ENCODE peak calls at places on chromosomes 12 and 14, in seven cellular contexts. One of them, this sample, is unnamed.

GRCh38 chr12:29072631-29073030 is 76.4 kb upstream of the FAR2 start:
- DNase-seq in adrenal gland: no peak
- DNase-seq in WTC11: no peak
- DNase-seq in lung: no peak
- DNase-seq in WERI-Rb-1: no peak
- DNase-seq in GM12865: no peak
- DNase-seq in GM10248: no peak
- DNase-seq in this sample: no peak

GRCh38 chr14:52590318-52590717 is 37.7 kb downstream of the GPR137C start:
- DNase-seq in GM10248: no peak
- DNase-seq in WTC11: no peak
- DNase-seq in WERI-Rb-1: no peak
- DNase-seq in adrenal gland: no peak
- DNase-seq in lung: no peak
- DNase-seq in GM12865: no peak
- DNase-seq in this sample: no peak

GRCh38 chr14:92892589-92892988 is 30.4 kb upstream of the CHGA start:
- DNase-seq in lung: no peak
- DNase-seq in GM12865: no peak
- DNase-seq in GM10248: no peak
- DNase-seq in WTC11: no peak
- DNase-seq in WERI-Rb-1: no peak
- DNase-seq in adrenal gland: no peak
- DNase-seq in this sample: no peak

GRCh38 chr12:123126294-123127144 is 24.4 kb downstream of the PITPNM2 start:
- DNase-seq in WTC11: no peak
- DNase-seq in lung: no peak
- DNase-seq in adrenal gland: peak
- DNase-seq in GM12865: no peak
- DNase-seq in GM10248: no peak
- DNase-seq in WERI-Rb-1: no peak
- DNase-seq in this sample: no peak

GRCh38 chr12:5506295-5506694 is 74.4 kb downstream of the NTF3 start:
- DNase-seq in adrenal gland: no peak
- DNase-seq in GM12865: no peak
- DNase-seq in GM10248: no peak
- DNase-seq in WERI-Rb-1: no peak
- DNase-seq in WTC11: no peak
- DNase-seq in lung: no peak
- DNase-seq in this sample: no peak

GRCh38 chr12:119916111-119916510 is 39.0 kb upstream of the CIT start:
- DNase-seq in WTC11: no peak
- DNase-seq in GM10248: no peak
- DNase-seq in adrenal gland: no peak
- DNase-seq in lung: no peak
- DNase-seq in WERI-Rb-1: no peak
- DNase-seq in GM12865: no peak
- DNase-seq in this sample: no peak

GRCh38 chr12:47942327-47943230 is 20.8 kb upstream of the TMEM106C start:
- DNase-seq in WERI-Rb-1: peak
- DNase-seq in WTC11: peak
- DNase-seq in lung: no peak
- DNase-seq in GM12865: peak
- DNase-seq in adrenal gland: peak
- DNase-seq in GM10248: peak
- DNase-seq in this sample: no peak

GRCh38 chr12:65280306-65280705 is 1.8 kb downstream of the MSRB3 start:
- DNase-seq in adrenal gland: no peak
- DNase-seq in WTC11: no peak
- DNase-seq in lung: no peak
- DNase-seq in GM10248: no peak
- DNase-seq in WERI-Rb-1: no peak
- DNase-seq in GM12865: no peak
- DNase-seq in this sample: no peak

GRCh38 chr14:23578560-23579310 is at the start of gene JPH4:
- DNase-seq in WERI-Rb-1: peak
- DNase-seq in WTC11: peak
- DNase-seq in GM12865: no peak
- DNase-seq in lung: no peak
- DNase-seq in adrenal gland: no peak
- DNase-seq in GM10248: no peak
- DNase-seq in this sample: no peak

GRCh38 chr12:75047885-75048525 is 161.6 kb downstream of the KCNC2 start:
- DNase-seq in GM10248: no peak
- DNase-seq in WTC11: no peak
- DNase-seq in GM12865: no peak
- DNase-seq in WERI-Rb-1: no peak
- DNase-seq in adrenal gland: no peak
- DNase-seq in lung: no peak
- DNase-seq in this sample: no peak
- TF ChIP-seq CTCF in GM10248: no peak
- TF ChIP-seq CTCF in WTC11: no peak
- TF ChIP-seq CTCF in GM12865: no peak
- TF ChIP-seq CTCF in WERI-Rb-1: no peak
- TF ChIP-seq CTCF in adrenal gland: no peak
- TF ChIP-seq CTCF in lung: no peak
- TF ChIP-seq CTCF in this sample: no peak

GRCh38 chr12:60120199-60120598 is 524.4 kb downstream of the SLC16A7 start:
- DNase-seq in adrenal gland: no peak
- DNase-seq in GM10248: no peak
- DNase-seq in lung: no peak
- DNase-seq in WTC11: no peak
- DNase-seq in GM12865: no peak
- DNase-seq in WERI-Rb-1: no peak
- DNase-seq in this sample: no peak

DNA sequence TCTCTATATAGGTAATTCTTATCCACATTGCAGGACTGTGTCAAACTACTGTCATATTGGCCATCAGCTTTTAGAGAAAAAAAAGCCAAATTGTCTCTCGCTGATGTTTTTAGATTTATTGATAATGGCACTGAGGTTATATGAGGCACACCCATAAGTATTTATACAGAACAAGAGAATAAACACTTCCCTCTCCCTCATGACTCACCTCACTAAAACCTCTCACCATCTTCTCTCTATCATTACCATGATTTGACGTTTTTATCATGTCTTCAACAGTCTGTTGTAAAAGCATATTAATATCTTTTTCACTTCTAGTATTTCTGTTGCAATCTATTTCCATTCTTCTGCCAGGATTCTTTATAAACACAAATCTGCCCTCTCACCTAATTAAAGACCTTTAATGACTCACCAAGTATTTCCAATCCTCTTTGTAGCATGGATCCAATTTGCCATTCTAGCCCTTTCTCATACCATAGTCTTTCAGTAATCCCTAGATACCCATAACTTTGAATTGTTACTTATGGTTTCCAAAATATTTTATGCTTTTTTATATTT is 527.7 kb downstream of the SLC16A7 start:
- DNase-seq in GM10248: no peak
- DNase-seq in WERI-Rb-1: no peak
- DNase-seq in WTC11: no peak
- DNase-seq in GM12865: no peak
- DNase-seq in lung: no peak
- DNase-seq in adrenal gland: no peak
- DNase-seq in this sample: no peak
- TF ChIP-seq CTCF in GM10248: no peak
- TF ChIP-seq CTCF in WERI-Rb-1: no peak
- TF ChIP-seq CTCF in WTC11: no peak
- TF ChIP-seq CTCF in GM12865: no peak
- TF ChIP-seq CTCF in lung: no peak
- TF ChIP-seq CTCF in adrenal gland: no peak
- TF ChIP-seq CTCF in this sample: no peak

DNA sequence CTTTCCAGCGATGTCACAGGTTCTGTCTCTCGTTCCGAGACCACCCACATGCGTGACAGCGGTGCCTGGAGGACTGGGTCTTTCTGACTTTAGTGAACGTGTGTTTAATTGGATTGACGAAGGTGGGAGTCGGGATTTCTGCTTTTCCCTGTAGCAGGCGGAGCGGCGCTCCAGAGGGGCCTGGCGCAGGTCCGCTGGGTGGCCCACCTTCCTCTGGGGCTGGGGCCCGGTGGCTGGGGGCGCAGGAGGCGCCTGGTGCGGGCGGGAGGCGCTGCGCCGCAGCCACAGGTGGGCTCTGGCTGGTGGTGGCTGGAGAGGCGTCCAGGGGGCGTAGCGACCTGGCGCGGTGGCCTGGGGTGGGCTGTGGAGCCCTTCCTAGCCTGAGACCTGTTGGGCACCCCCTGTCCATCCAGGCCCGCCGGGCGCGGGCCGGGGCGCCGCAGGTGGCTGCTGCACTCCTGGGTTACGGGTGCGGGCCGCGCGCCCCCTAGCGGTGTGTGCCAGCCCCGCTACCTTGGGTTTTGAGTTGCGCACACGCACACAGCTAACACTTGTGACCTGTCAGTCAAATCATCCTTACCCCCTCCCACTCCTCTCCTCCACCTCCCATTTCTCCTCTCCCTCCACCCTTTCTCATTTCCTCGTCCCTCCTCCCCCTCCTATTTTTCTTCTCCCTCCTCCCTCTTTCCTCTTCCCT is 2.0 kb downstream of the MEG3 start:
- DNase-seq in lung: no peak
- DNase-seq in WERI-Rb-1: peak
- DNase-seq in adrenal gland: peak
- DNase-seq in WTC11: peak
- DNase-seq in GM12865: no peak
- DNase-seq in GM10248: no peak
- DNase-seq in this sample: no peak
- TF ChIP-seq CTCF in lung: no peak
- TF ChIP-seq CTCF in WERI-Rb-1: peak
- TF ChIP-seq CTCF in adrenal gland: peak
- TF ChIP-seq CTCF in WTC11: peak
- TF ChIP-seq CTCF in GM12865: no peak
- TF ChIP-seq CTCF in GM10248: no peak
- TF ChIP-seq CTCF in this sample: no peak

DNA sequence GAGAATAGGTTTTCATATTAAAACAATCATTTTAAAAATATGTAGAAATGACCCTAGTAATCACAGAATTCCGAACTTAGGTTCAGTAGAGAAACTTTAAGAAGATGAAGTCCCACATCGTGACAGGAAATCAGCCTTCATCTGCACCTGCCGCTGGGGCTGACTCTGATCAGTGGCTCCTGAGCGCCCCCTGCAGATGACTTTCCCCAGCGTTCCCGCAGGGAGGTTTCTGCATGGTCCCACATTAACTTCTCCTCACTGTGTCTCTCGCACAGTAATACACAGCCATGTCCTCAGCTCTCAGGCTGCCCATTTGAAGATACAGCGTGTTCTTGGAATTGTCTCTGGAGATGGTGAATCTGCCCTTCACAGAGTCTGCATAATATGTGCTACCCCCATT is 1131.1 kb downstream of the TMEM121 start:
- DNase-seq in WERI-Rb-1: peak
- DNase-seq in WTC11: no peak
- DNase-seq in lung: no peak
- DNase-seq in GM10248: peak
- DNase-seq in GM12865: peak
- DNase-seq in adrenal gland: no peak
- DNase-seq in this sample: no peak
- TF ChIP-seq CTCF in WERI-Rb-1: peak
- TF ChIP-seq CTCF in WTC11: no peak
- TF ChIP-seq CTCF in lung: no peak
- TF ChIP-seq CTCF in GM10248: peak
- TF ChIP-seq CTCF in GM12865: peak
- TF ChIP-seq CTCF in adrenal gland: no peak
- TF ChIP-seq CTCF in this sample: no peak

GRCh38 chr12:2282321-2282720 is 229.5 kb downstream of the CACNA1C start:
- DNase-seq in GM10248: no peak
- DNase-seq in GM12865: no peak
- DNase-seq in WTC11: peak
- DNase-seq in lung: no peak
- DNase-seq in adrenal gland: no peak
- DNase-seq in WERI-Rb-1: peak
- DNase-seq in this sample: no peak
- TF ChIP-seq CTCF in GM10248: no peak
- TF ChIP-seq CTCF in GM12865: no peak
- TF ChIP-seq CTCF in WTC11: no peak
- TF ChIP-seq CTCF in lung: no peak
- TF ChIP-seq CTCF in adrenal gland: no peak
- TF ChIP-seq CTCF in WERI-Rb-1: peak
- TF ChIP-seq CTCF in this sample: peak

GRCh38 chr14:100329233-100330006 is 6.3 kb downstream of the SLC25A47 start:
- DNase-seq in WTC11: no peak
- DNase-seq in WERI-Rb-1: no peak
- DNase-seq in adrenal gland: no peak
- DNase-seq in lung: no peak
- DNase-seq in GM10248: no peak
- DNase-seq in GM12865: no peak
- DNase-seq in this sample: no peak
- TF ChIP-seq CTCF in WTC11: no peak
- TF ChIP-seq CTCF in WERI-Rb-1: no peak
- TF ChIP-seq CTCF in adrenal gland: no peak
- TF ChIP-seq CTCF in lung: no peak
- TF ChIP-seq CTCF in GM10248: no peak
- TF ChIP-seq CTCF in GM12865: no peak
- TF ChIP-seq CTCF in this sample: no peak

GRCh38 chr14:74531467-74531866 is 37.9 kb downstream of the ISCA2 start:
- DNase-seq in lung: peak
- DNase-seq in GM10248: no peak
- DNase-seq in WTC11: peak
- DNase-seq in adrenal gland: peak
- DNase-seq in WERI-Rb-1: peak
- DNase-seq in GM12865: peak
- DNase-seq in this sample: no peak
- TF ChIP-seq CTCF in lung: no peak
- TF ChIP-seq CTCF in GM10248: no peak
- TF ChIP-seq CTCF in WTC11: no peak
- TF ChIP-seq CTCF in adrenal gland: no peak
- TF ChIP-seq CTCF in WERI-Rb-1: peak
- TF ChIP-seq CTCF in GM12865: no peak
- TF ChIP-seq CTCF in this sample: peak

DNA sequence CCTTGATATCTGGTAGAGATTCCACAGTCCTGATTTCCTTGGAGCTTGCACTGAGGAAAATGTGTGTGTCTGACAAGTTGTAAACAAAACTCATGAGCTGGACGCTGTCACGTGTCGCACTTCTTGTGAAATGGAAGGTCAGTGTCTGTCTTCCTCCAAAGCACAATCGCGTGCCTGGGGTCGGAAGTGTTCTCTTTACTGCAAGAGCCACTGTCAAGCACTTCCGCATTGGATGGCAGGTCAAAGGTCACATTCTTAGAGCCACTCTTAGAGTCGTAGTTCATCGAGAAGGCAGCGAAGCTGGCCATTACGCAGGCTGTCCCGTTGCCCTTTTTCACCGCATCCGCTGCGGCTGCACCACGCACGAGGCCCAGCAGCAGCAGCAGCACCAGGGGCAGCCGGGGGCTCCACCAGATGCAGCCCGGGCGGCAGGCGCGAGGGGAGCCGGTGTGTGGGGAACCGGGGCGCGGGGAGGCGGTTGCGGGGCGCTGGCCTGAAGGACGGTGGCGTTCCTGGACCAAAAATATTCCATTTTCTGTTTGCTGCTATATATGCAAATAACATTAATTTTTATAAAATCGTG is 45.0 kb downstream of the LRTM2 start:
- DNase-seq in adrenal gland: no peak
- DNase-seq in WTC11: no peak
- DNase-seq in GM10248: no peak
- DNase-seq in lung: no peak
- DNase-seq in WERI-Rb-1: no peak
- DNase-seq in GM12865: no peak
- DNase-seq in this sample: no peak
- TF ChIP-seq CTCF in adrenal gland: no peak
- TF ChIP-seq CTCF in WTC11: no peak
- TF ChIP-seq CTCF in GM10248: no peak
- TF ChIP-seq CTCF in lung: no peak
- TF ChIP-seq CTCF in WERI-Rb-1: no peak
- TF ChIP-seq CTCF in GM12865: no peak
- TF ChIP-seq CTCF in this sample: no peak

This sample was measured in LNCaP clone FGC.